ENCODE peak calls at places on chromosomes 16 and 17, in ten cellular contexts. One of them, this sample, is unnamed.

GRCh38 chr16:11076259-11077018 is 132.1 kb downstream of the CLEC16A start:
- DNase-seq in fibroblast of mammary gland: no peak
- DNase-seq in Calu3: no peak
- DNase-seq in activated B cell treated with CpG ODN at 0.5 μM for 24 hours: no peak
- DNase-seq in RWPE1: no peak
- DNase-seq in B cell: peak
- DNase-seq in omental fat pad: no peak
- DNase-seq in BJ: no peak
- DNase-seq in bronchial epithelial cell: no peak
- DNase-seq in upper lobe of right lung: no peak
- DNase-seq in this sample: no peak

GRCh38 chr16:31038993-31039392 is 5.6 kb downstream of the STX4 start:
- DNase-seq in fibroblast of mammary gland: no peak
- DNase-seq in Calu3: no peak
- DNase-seq in activated B cell treated with CpG ODN at 0.5 μM for 24 hours: no peak
- DNase-seq in RWPE1: no peak
- DNase-seq in B cell: no peak
- DNase-seq in omental fat pad: no peak
- DNase-seq in BJ: no peak
- DNase-seq in bronchial epithelial cell: no peak
- DNase-seq in upper lobe of right lung: no peak
- DNase-seq in this sample: no peak

GRCh38 chr16:29974291-29975133 is 844 bp downstream of the TAOK2 start:
- DNase-seq in fibroblast of mammary gland: no peak
- DNase-seq in Calu3: peak
- DNase-seq in activated B cell treated with CpG ODN at 0.5 μM for 24 hours: no peak
- DNase-seq in RWPE1: peak
- DNase-seq in B cell: no peak
- DNase-seq in omental fat pad: no peak
- DNase-seq in BJ: no peak
- DNase-seq in bronchial epithelial cell: no peak
- DNase-seq in upper lobe of right lung: peak
- DNase-seq in this sample: no peak

GRCh38 chr17:2700491-2701141 is 10.9 kb downstream of the CLUH start:
- DNase-seq in fibroblast of mammary gland: no peak
- DNase-seq in Calu3: no peak
- DNase-seq in activated B cell treated with CpG ODN at 0.5 μM for 24 hours: no peak
- DNase-seq in RWPE1: no peak
- DNase-seq in B cell: no peak
- DNase-seq in omental fat pad: no peak
- DNase-seq in BJ: no peak
- DNase-seq in bronchial epithelial cell: no peak
- DNase-seq in upper lobe of right lung: peak
- DNase-seq in this sample: no peak

GRCh38 chr16:4403133-4403949 is 13.1 kb downstream of the CORO7 start:
- DNase-seq in fibroblast of mammary gland: no peak
- DNase-seq in Calu3: no peak
- DNase-seq in activated B cell treated with CpG ODN at 0.5 μM for 24 hours: no peak
- DNase-seq in RWPE1: no peak
- DNase-seq in B cell: no peak
- DNase-seq in omental fat pad: no peak
- DNase-seq in BJ: no peak
- DNase-seq in bronchial epithelial cell: no peak
- DNase-seq in upper lobe of right lung: no peak
- DNase-seq in this sample: no peak

GRCh38 chr16:546909-547770 is 13.1 kb upstream of the PRR35 start:
- DNase-seq in fibroblast of mammary gland: peak
- DNase-seq in Calu3: no peak
- DNase-seq in activated B cell treated with CpG ODN at 0.5 μM for 24 hours: no peak
- DNase-seq in RWPE1: no peak
- DNase-seq in B cell: peak
- DNase-seq in omental fat pad: no peak
- DNase-seq in BJ: no peak
- DNase-seq in bronchial epithelial cell: no peak
- DNase-seq in upper lobe of right lung: peak
- DNase-seq in this sample: no peak

GRCh38 chr17:60640503-60640902 is 37.1 kb upstream of the BCAS3 start:
- DNase-seq in fibroblast of mammary gland: peak
- DNase-seq in Calu3: no peak
- DNase-seq in activated B cell treated with CpG ODN at 0.5 μM for 24 hours: no peak
- DNase-seq in RWPE1: no peak
- DNase-seq in B cell: no peak
- DNase-seq in omental fat pad: no peak
- DNase-seq in BJ: no peak
- DNase-seq in bronchial epithelial cell: peak
- DNase-seq in upper lobe of right lung: no peak
- DNase-seq in this sample: no peak

GRCh38 chr16:81451753-81452680 is 7.4 kb downstream of the CMIP start:
- DNase-seq in fibroblast of mammary gland: no peak
- DNase-seq in Calu3: no peak
- DNase-seq in activated B cell treated with CpG ODN at 0.5 μM for 24 hours: no peak
- DNase-seq in RWPE1: no peak
- DNase-seq in B cell: no peak
- DNase-seq in omental fat pad: no peak
- DNase-seq in BJ: no peak
- DNase-seq in bronchial epithelial cell: no peak
- DNase-seq in upper lobe of right lung: no peak
- DNase-seq in this sample: no peak

GRCh38 chr17:50534222-50534978 is 1.9 kb downstream of the EPN3 start:
- DNase-seq in fibroblast of mammary gland: peak
- DNase-seq in Calu3: peak
- DNase-seq in activated B cell treated with CpG ODN at 0.5 μM for 24 hours: no peak
- DNase-seq in RWPE1: peak
- DNase-seq in B cell: no peak
- DNase-seq in omental fat pad: no peak
- DNase-seq in BJ: no peak
- DNase-seq in bronchial epithelial cell: peak
- DNase-seq in upper lobe of right lung: no peak
- DNase-seq in this sample: no peak

GRCh38 chr17:2799653-2800052 is 3.4 kb downstream of the RAP1GAP2 start:
- DNase-seq in fibroblast of mammary gland: no peak
- DNase-seq in Calu3: no peak
- DNase-seq in activated B cell treated with CpG ODN at 0.5 μM for 24 hours: no peak
- DNase-seq in RWPE1: no peak
- DNase-seq in B cell: no peak
- DNase-seq in omental fat pad: no peak
- DNase-seq in BJ: no peak
- DNase-seq in bronchial epithelial cell: no peak
- DNase-seq in upper lobe of right lung: no peak
- DNase-seq in this sample: no peak

GRCh38 chr17:64063766-64064224 is 43.4 kb upstream of the ICAM2 start:
- DNase-seq in fibroblast of mammary gland: peak
- DNase-seq in Calu3: peak
- DNase-seq in activated B cell treated with CpG ODN at 0.5 μM for 24 hours: no peak
- DNase-seq in RWPE1: no peak
- DNase-seq in B cell: no peak
- DNase-seq in omental fat pad: no peak
- DNase-seq in BJ: no peak
- DNase-seq in bronchial epithelial cell: peak
- DNase-seq in upper lobe of right lung: peak
- DNase-seq in this sample: no peak

GRCh38 chr17:77453613-77454559 is 313.1 kb downstream of the SEC14L1 start:
- DNase-seq in fibroblast of mammary gland: no peak
- DNase-seq in Calu3: peak
- DNase-seq in activated B cell treated with CpG ODN at 0.5 μM for 24 hours: no peak
- DNase-seq in RWPE1: peak
- DNase-seq in B cell: no peak
- DNase-seq in omental fat pad: no peak
- DNase-seq in BJ: no peak
- DNase-seq in bronchial epithelial cell: peak
- DNase-seq in upper lobe of right lung: no peak
- DNase-seq in this sample: no peak

GRCh38 chr17:33377837-33378236 is 84.7 kb upstream of the ASIC2 start:
- DNase-seq in fibroblast of mammary gland: no peak
- DNase-seq in Calu3: no peak
- DNase-seq in activated B cell treated with CpG ODN at 0.5 μM for 24 hours: no peak
- DNase-seq in RWPE1: no peak
- DNase-seq in B cell: no peak
- DNase-seq in omental fat pad: no peak
- DNase-seq in BJ: no peak
- DNase-seq in bronchial epithelial cell: no peak
- DNase-seq in upper lobe of right lung: no peak
- DNase-seq in this sample: no peak

GRCh38 chr16:27417047-27417671 is 15.2 kb downstream of the IL21R start:
- DNase-seq in fibroblast of mammary gland: no peak
- DNase-seq in Calu3: no peak
- DNase-seq in activated B cell treated with CpG ODN at 0.5 μM for 24 hours: no peak
- DNase-seq in RWPE1: no peak
- DNase-seq in B cell: no peak
- DNase-seq in omental fat pad: no peak
- DNase-seq in BJ: no peak
- DNase-seq in bronchial epithelial cell: no peak
- DNase-seq in upper lobe of right lung: peak
- DNase-seq in this sample: no peak

GRCh38 chr17:10177921-10178788 is 20.3 kb downstream of the GAS7 start:
- DNase-seq in fibroblast of mammary gland: peak
- DNase-seq in Calu3: no peak
- DNase-seq in activated B cell treated with CpG ODN at 0.5 μM for 24 hours: no peak
- DNase-seq in RWPE1: no peak
- DNase-seq in B cell: no peak
- DNase-seq in omental fat pad: no peak
- DNase-seq in BJ: no peak
- DNase-seq in bronchial epithelial cell: no peak
- DNase-seq in upper lobe of right lung: no peak
- DNase-seq in this sample: no peak

DNA sequence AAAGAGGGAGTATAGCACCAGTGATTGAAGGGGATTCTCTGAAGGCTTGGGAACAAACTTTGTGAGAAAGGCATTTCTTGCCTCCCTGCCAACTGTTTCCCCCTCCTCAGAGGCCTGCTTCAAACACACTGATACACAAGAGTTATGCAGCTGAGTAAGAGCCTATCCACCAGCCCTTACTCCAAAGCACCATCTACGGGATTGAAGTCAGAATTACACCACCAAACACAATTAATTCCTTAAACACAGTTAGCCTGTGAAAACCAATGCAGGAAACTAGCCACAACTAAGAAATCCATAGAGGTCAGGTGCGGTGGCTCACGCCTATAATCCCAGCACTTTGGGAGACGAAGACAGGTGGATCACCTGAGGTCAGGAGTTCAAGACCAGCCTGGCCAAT is 138.3 kb downstream of the SHCBP1 start:
- DNase-seq in fibroblast of mammary gland: no peak
- DNase-seq in Calu3: no peak
- DNase-seq in activated B cell treated with CpG ODN at 0.5 μM for 24 hours: no peak
- DNase-seq in RWPE1: no peak
- DNase-seq in B cell: no peak
- DNase-seq in omental fat pad: no peak
- DNase-seq in BJ: no peak
- DNase-seq in bronchial epithelial cell: no peak
- DNase-seq in upper lobe of right lung: no peak
- DNase-seq in this sample: no peak
- TF ChIP-seq CTCF in fibroblast of mammary gland: no peak
- TF ChIP-seq CTCF in Calu3: no peak
- TF ChIP-seq CTCF in activated B cell treated with CpG ODN at 0.5 μM for 24 hours: no peak
- TF ChIP-seq CTCF in RWPE1: no peak
- TF ChIP-seq CTCF in B cell: no peak
- TF ChIP-seq CTCF in omental fat pad: no peak
- TF ChIP-seq CTCF in BJ: no peak
- TF ChIP-seq CTCF in bronchial epithelial cell: no peak
- TF ChIP-seq CTCF in upper lobe of right lung: no peak
- TF ChIP-seq CTCF in this sample: no peak

GRCh38 chr17:30805944-30806456 is 18.5 kb downstream of the CRLF3 start:
- DNase-seq in fibroblast of mammary gland: no peak
- DNase-seq in Calu3: no peak
- DNase-seq in activated B cell treated with CpG ODN at 0.5 μM for 24 hours: no peak
- DNase-seq in RWPE1: no peak
- DNase-seq in B cell: no peak
- DNase-seq in omental fat pad: no peak
- DNase-seq in BJ: no peak
- DNase-seq in bronchial epithelial cell: no peak
- DNase-seq in upper lobe of right lung: no peak
- DNase-seq in this sample: no peak
- TF ChIP-seq CTCF in fibroblast of mammary gland: peak
- TF ChIP-seq CTCF in Calu3: peak
- TF ChIP-seq CTCF in activated B cell treated with CpG ODN at 0.5 μM for 24 hours: no peak
- TF ChIP-seq CTCF in RWPE1: no peak
- TF ChIP-seq CTCF in B cell: peak
- TF ChIP-seq CTCF in omental fat pad: no peak
- TF ChIP-seq CTCF in BJ: peak
- TF ChIP-seq CTCF in bronchial epithelial cell: no peak
- TF ChIP-seq CTCF in upper lobe of right lung: peak
- TF ChIP-seq CTCF in this sample: no peak

GRCh38 chr17:79904865-79905264 is 65.6 kb upstream of the CBX4 start:
- DNase-seq in fibroblast of mammary gland: no peak
- DNase-seq in Calu3: no peak
- DNase-seq in activated B cell treated with CpG ODN at 0.5 μM for 24 hours: no peak
- DNase-seq in RWPE1: no peak
- DNase-seq in B cell: no peak
- DNase-seq in omental fat pad: no peak
- DNase-seq in BJ: no peak
- DNase-seq in bronchial epithelial cell: no peak
- DNase-seq in upper lobe of right lung: peak
- DNase-seq in this sample: no peak

GRCh38 chr17:79905832-79906231 is 66.6 kb upstream of the CBX4 start:
- DNase-seq in fibroblast of mammary gland: no peak
- DNase-seq in Calu3: peak
- DNase-seq in activated B cell treated with CpG ODN at 0.5 μM for 24 hours: no peak
- DNase-seq in RWPE1: no peak
- DNase-seq in B cell: no peak
- DNase-seq in omental fat pad: no peak
- DNase-seq in BJ: no peak
- DNase-seq in bronchial epithelial cell: peak
- DNase-seq in upper lobe of right lung: no peak
- DNase-seq in this sample: no peak

GRCh38 chr17:79907855-79908254 is 68.6 kb upstream of the CBX4 start:
- DNase-seq in fibroblast of mammary gland: peak
- DNase-seq in Calu3: no peak
- DNase-seq in activated B cell treated with CpG ODN at 0.5 μM for 24 hours: no peak
- DNase-seq in RWPE1: no peak
- DNase-seq in B cell: no peak
- DNase-seq in omental fat pad: no peak
- DNase-seq in BJ: peak
- DNase-seq in bronchial epithelial cell: peak
- DNase-seq in upper lobe of right lung: peak
- DNase-seq in this sample: no peak

GRCh38 chr17:79909121-79909520 is 69.9 kb upstream of the CBX4 start:
- DNase-seq in fibroblast of mammary gland: no peak
- DNase-seq in Calu3: no peak
- DNase-seq in activated B cell treated with CpG ODN at 0.5 μM for 24 hours: no peak
- DNase-seq in RWPE1: no peak
- DNase-seq in B cell: no peak
- DNase-seq in omental fat pad: no peak
- DNase-seq in BJ: no peak
- DNase-seq in bronchial epithelial cell: no peak
- DNase-seq in upper lobe of right lung: no peak
- DNase-seq in this sample: no peak

GRCh38 chr17:79907217-79907715 is 68.0 kb upstream of the CBX4 start:
- DNase-seq in fibroblast of mammary gland: no peak
- DNase-seq in Calu3: no peak
- DNase-seq in activated B cell treated with CpG ODN at 0.5 μM for 24 hours: no peak
- DNase-seq in RWPE1: no peak
- DNase-seq in B cell: no peak
- DNase-seq in omental fat pad: no peak
- DNase-seq in BJ: no peak
- DNase-seq in bronchial epithelial cell: no peak
- DNase-seq in upper lobe of right lung: peak
- DNase-seq in this sample: no peak
- TF ChIP-seq CTCF in fibroblast of mammary gland: no peak
- TF ChIP-seq CTCF in Calu3: no peak
- TF ChIP-seq CTCF in activated B cell treated with CpG ODN at 0.5 μM for 24 hours: no peak
- TF ChIP-seq CTCF in RWPE1: no peak
- TF ChIP-seq CTCF in B cell: no peak
- TF ChIP-seq CTCF in omental fat pad: no peak
- TF ChIP-seq CTCF in BJ: no peak
- TF ChIP-seq CTCF in bronchial epithelial cell: no peak
- TF ChIP-seq CTCF in upper lobe of right lung: no peak
- TF ChIP-seq CTCF in this sample: no peak

GRCh38 chr16:85157372-85157771 is 45.1 kb upstream of the CIBAR2 start:
- DNase-seq in fibroblast of mammary gland: no peak
- DNase-seq in Calu3: no peak
- DNase-seq in activated B cell treated with CpG ODN at 0.5 μM for 24 hours: no peak
- DNase-seq in RWPE1: no peak
- DNase-seq in B cell: no peak
- DNase-seq in omental fat pad: no peak
- DNase-seq in BJ: no peak
- DNase-seq in bronchial epithelial cell: no peak
- DNase-seq in upper lobe of right lung: no peak
- DNase-seq in this sample: no peak
- TF ChIP-seq CTCF in fibroblast of mammary gland: no peak
- TF ChIP-seq CTCF in Calu3: no peak
- TF ChIP-seq CTCF in activated B cell treated with CpG ODN at 0.5 μM for 24 hours: no peak
- TF ChIP-seq CTCF in RWPE1: no peak
- TF ChIP-seq CTCF in B cell: no peak
- TF ChIP-seq CTCF in omental fat pad: no peak
- TF ChIP-seq CTCF in BJ: no peak
- TF ChIP-seq CTCF in bronchial epithelial cell: no peak
- TF ChIP-seq CTCF in upper lobe of right lung: no peak
- TF ChIP-seq CTCF in this sample: no peak

This sample was measured in AG09309.